ENCODE peak calls at places on chromosomes 13 and 19, in four cellular contexts. O, Z, B and D are unnamed samples.

GRCh38 chr19:37931941-37932655 is 25.1 kb downstream of the SIPA1L3 start:
- DNase-seq in B (peak), O (no peak), Z (no peak), D (peak)

GRCh38 chr13:60164490-60164889 is 762 bp upstream of the DIAPH3 start:
- DNase-seq in B (no peak), Z (no peak), O (no peak), D (no peak)

GRCh38 chr13:94020833-94021232 is 458.6 kb downstream of the DCT start:
- DNase-seq in B (no peak), Z (no peak), O (no peak), D (no peak)

GRCh38 chr13:106384516-106384915 is 150.9 kb downstream of the EFNB2 start:
- DNase-seq in O (no peak), B (no peak), Z (no peak), D (no peak)

GRCh38 chr19:4380254-4380727 is 20.1 kb downstream of the SH3GL1 start:
- DNase-seq in Z (peak), B (no peak), O (no peak), D (no peak)

GRCh38 chr19:21505459-21506393 is at the start of gene ZNF429:
- DNase-seq in B (peak), O (peak), Z (peak), D (peak)

GRCh38 chr19:46372901-46373572 is 26.1 kb downstream of the PPP5C start:
- DNase-seq in Z (no peak), B (peak), O (no peak), D (peak)

GRCh38 chr13:79225487-79226232 is 180.4 kb downstream of the RBM26 start:
- DNase-seq in O (no peak), B (peak), Z (no peak), D (no peak)

GRCh38 chr13:29397265-29397664 is 198.2 kb downstream of the SLC7A1 start:
- DNase-seq in O (no peak), Z (no peak), B (no peak), D (no peak)

GRCh38 chr19:4014541-4015491 is 7.3 kb downstream of the PIAS4 start:
- DNase-seq in Z (peak), B (no peak), O (no peak), D (no peak)

GRCh38 chr19:46955114-46955812 is 64.4 kb upstream of the NPAS1 start:
- DNase-seq in O (no peak), B (no peak), Z (no peak), D (peak)

GRCh38 chr13:33775339-33776108 is 42.4 kb upstream of the RFC3 start:
- DNase-seq in Z (no peak), B (no peak), O (no peak), D (no peak)

GRCh38 chr19:802888-803561 is 5.8 kb downstream of the PTBP1 start:
- DNase-seq in B (no peak), Z (no peak), O (no peak), D (no peak)

GRCh38 chr19:45041125-45041524 is 2.3 kb downstream of the CLASRP start:
- DNase-seq in O (no peak), B (no peak), Z (no peak), D (no peak)

GRCh38 chr13:65911546-65912193 is 1318.5 kb downstream of the PCDH9 start:
- DNase-seq in B (no peak), Z (no peak), O (no peak), D (peak)

GRCh38 chr13:98890186-98890585 is 87.7 kb downstream of the DOCK9 start:
- DNase-seq in B (no peak), O (no peak), Z (no peak), D (peak)

GRCh38 chr13:75486146-75486545 is 4.2 kb upstream of the TBC1D4 start:
- DNase-seq in O (no peak), B (peak), Z (no peak), D (no peak)

GRCh38 chr13:67736646-67737420 is 506.7 kb upstream of the PCDH9 start:
- DNase-seq in B (peak), O (no peak), Z (peak), D (no peak)

GRCh38 chr19:51552996-51553725 is 17.9 kb upstream of the ZNF175 start:
- DNase-seq in Z (peak), O (no peak), B (peak), D (peak)

GRCh38 chr19:50779504-50780457 is 9.5 kb downstream of the GPR32 start:
- DNase-seq in B (no peak), Z (no peak), O (no peak), D (no peak)

GRCh38 chr19:4636151-4636717 is 3.1 kb upstream of the TNFAIP8L1 start:
- DNase-seq in B (peak), O (no peak), Z (peak), D (peak)

GRCh38 chr13:108302279-108302678 is 32.8 kb downstream of the TNFSF13B start:
- DNase-seq in Z (no peak), B (no peak), O (no peak), D (no peak)

GRCh38 chr13:42740753-42741152 is 40.6 kb upstream of the FAM216B start:
- DNase-seq in O (no peak), B (peak), Z (peak), D (peak)

GRCh38 chr13:73061478-73062275 is 2.9 kb downstream of the KLF5 start:
- DNase-seq in B (no peak), Z (no peak), O (no peak), D (no peak)

GRCh38 chr13:86425127-86425526 is 625.9 kb upstream of the SLITRK6 start:
- DNase-seq in B (no peak), Z (no peak), O (no peak), D (no peak)

GRCh38 chr13:48500652-48501197 is 32.2 kb downstream of the RCBTB2 start:
- DNase-seq in B (peak), O (no peak), Z (no peak), D (no peak)

GRCh38 chr13:23673867-23674605 is 103.8 kb downstream of the TNFRSF19 start:
- DNase-seq in O (no peak), Z (no peak), B (no peak), D (no peak)

GRCh38 chr13:39866722-39867121 is 211.3 kb downstream of the COG6 start:
- DNase-seq in B (no peak), O (no peak), Z (no peak), D (no peak)

DNA sequence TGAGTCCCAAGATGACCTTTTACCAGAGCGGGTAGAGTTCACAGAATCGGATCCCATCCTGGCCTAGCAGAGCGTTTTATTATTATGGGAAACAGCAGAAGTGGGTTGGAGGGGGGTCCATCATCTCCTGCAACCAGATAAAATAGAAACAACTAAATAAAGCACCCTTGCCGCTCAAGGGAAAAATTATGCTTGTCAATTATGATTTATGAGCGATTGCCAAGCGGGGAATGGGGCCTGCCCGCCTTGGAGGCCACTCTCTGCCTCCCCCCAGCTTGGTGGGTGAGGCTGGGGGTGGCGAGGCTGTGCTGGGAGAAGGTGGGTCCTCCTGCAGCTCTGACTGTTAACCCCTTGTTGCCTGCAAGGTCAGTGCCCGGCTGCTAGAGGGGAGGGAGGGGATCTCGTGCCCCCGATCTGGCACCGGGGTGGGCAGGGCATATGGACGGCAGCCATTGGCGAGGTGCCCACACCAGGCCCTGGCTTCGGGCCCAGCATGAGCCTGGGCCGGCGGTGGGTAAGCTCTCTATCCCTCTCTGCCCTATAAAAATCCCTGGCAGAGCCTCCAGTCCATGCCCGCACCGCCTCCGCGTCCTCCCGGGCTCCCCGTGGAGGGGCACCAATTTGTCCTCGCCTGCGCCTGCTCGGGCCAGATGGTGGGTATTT is 129.1 kb downstream of the URI1 start:
- DNase-seq in B (no peak), O (no peak), Z (peak), D (no peak)
- TF ChIP-seq MAX in B (no peak), O (no peak), Z (no peak), D (no peak)

DNA sequence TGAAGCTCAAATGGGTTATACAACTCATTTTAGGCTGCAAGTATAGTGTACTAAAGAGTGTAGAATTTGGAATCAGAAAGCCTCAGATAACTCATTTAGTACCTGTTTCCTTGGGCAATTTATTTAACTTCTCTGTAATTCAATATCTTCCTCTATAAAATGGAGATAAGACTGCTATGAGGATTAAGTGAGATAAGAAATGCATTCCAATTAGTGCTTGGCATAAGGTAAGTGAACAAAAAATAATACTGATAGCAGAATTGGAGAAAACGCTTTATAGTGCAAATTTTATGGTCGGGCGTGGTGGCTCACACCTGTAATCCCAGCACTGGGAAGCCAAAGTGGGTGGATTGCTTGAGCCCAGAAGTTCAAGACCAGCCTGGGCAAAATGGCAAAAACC is 25.0 kb downstream of the DACH1 start:
- DNase-seq in B (no peak), O (no peak), Z (no peak), D (no peak)
- H3K4me3 ChIP-seq in B (no peak), O (no peak), Z (no peak), D (no peak)

GRCh38 chr19:55472463-55472862 is 4.0 kb upstream of the ZNF628 start:
- DNase-seq in Z (no peak), O (no peak), B (peak), D (no peak)
- TF ChIP-seq MAX in Z (no peak), O (no peak), B (no peak), D (no peak)

DNA sequence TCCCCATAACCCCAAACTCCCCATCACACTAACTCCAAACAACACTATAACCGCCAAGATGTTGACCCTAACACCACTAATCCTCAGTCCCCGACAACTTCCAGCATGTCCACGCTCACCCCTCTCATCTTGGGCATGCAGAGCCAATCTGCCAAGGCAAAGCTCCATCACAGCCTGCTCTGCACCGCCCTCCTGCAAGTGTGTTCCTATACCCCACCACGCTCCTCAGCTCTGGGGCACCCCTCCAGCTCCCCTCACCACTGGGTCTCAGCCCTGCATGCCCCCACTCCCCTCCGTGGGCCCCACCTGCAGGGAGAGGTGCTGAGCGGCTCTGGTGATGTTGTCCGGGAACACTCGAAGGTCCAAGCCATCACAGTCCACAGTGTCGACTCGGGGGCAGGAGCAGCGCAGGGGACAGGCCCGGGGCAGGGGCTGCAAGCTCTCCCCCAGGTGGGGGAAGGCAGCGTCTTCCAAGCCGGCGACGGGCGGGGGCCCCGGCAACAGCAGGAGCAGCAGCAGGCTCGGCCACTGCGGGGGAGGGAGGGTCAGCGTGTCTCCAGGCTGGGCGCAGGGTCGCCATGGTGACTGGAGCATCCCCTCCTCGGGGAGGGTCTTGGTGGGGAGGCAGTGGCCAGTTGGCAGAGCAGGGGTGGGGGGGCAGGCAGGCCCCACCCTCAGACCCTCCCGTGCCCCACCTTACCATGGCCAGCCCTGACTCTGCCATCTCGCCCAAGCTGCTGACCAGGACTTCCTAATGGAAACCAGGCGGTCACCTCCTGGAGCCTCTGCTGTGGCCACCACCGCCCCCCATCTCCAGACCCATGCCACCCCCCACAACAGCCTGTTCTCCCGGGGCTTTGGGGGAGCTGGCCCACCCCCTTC is 497 bp downstream of the PODNL1 start:
- DNase-seq in O (no peak), B (no peak), Z (peak), D (no peak)
- H3K4me3 ChIP-seq in O (no peak), B (no peak), Z (peak), D (no peak)

DNA sequence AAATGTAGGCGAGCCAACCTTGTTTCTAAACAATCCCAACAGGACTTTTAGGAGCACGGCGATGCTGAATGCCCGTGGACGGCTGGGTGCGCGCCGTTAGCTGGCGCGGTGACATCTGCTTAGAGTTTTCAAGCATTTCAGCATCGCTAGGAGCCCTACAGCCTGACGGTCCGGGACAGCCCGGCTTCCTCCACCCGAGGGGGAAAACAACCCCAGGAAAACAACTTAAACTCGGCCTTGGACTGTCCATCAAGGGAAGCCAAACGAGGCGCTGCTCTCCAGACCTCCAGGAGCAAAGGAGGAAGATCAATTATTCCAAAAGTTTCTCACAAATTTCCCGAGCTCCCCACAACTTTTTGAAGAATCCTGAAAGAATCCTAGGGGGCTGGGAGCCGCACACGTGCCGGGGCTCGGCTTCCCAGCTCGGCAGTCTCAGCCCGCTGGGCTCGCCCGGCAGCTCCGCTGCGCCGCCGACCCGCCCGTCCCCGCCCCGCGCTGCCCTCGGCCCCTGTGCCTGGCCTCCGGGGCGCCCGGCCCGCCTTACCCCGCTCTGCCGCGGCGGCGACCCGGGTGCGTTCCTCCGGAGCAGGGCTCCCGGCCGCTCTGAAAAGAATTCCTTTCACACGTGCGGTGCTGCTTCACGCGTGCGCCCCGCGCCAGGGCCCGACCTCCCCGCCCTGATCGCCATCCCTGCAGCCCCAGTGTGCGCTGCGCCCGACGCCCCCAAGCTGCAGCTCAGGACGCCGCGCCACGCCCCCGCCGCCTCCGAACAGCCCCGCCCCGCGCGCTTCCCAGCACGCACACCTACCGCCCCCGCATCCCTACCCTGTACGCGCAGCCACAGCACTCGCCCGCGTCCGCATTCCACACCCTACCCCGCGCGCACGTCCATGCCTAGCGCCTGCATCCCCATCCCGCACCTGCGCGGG is at the start of gene GJA3:
- DNase-seq in B (peak), Z (peak), O (no peak), D (no peak)
- TF ChIP-seq MAX in B (peak), Z (no peak), O (no peak), D (no peak)

GRCh38 chr13:57633141-57633949 is 1.8 kb downstream of the PCDH17 start:
- DNase-seq in Z (peak), B (no peak), O (no peak), D (peak)
- H3K4me3 ChIP-seq in Z (peak), B (no peak), O (no peak), D (peak)

GRCh38 chr13:19601749-19602725 is 31.4 kb upstream of the MPHOSPH8 start:
- DNase-seq in O (no peak), B (peak), Z (peak), D (peak)
- TF ChIP-seq MAX in O (no peak), B (peak), Z (peak), D (no peak)

DNA sequence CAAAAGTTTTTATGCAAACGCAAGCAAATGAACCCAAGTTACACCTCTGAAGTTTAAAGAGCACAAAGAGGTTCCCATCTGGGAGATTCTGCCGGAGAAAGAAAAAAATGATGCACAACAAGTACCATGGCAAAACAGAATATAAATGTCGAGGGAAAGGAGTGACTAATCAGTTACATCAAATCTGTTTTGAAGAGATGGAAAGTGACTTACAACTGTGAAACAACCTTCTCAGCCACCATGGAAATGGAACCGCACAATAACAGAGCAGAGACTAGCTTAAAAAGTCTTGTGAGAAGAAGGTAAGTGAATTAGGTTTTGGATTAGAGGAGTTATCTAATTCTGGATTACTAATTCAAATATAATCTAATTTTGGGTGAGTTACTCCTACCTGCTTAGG is 2.4 kb downstream of the HSPH1 start:
- DNase-seq in Z (no peak), O (no peak), B (no peak), D (no peak)
- H3K4me3 ChIP-seq in Z (peak), O (peak), B (peak), D (peak)

GRCh38 chr13:83019986-83020385 is 862.3 kb downstream of the SLITRK1 start:
- DNase-seq in O (no peak), Z (no peak), B (no peak), D (no peak)

GRCh38 chr13:83024955-83025594 is 857.2 kb downstream of the SLITRK1 start:
- DNase-seq in O (no peak), Z (no peak), B (no peak), D (no peak)

GRCh38 chr13:83024226-83024625 is 858.0 kb downstream of the SLITRK1 start:
- DNase-seq in Z (no peak), O (no peak), B (no peak), D (no peak)
- TF ChIP-seq MAX in Z (no peak), O (no peak), B (no peak), D (no peak)